ENCODE peak calls at places on chromosomes 2 and 18, in seven cellular contexts. T is heart left ventricle, X is IMR-90, Q is uterus, S is right lobe of liver, I is thyroid gland, Y is HCT116. N is an unnamed sample. For H3K27me3, the result is how much of the 10 kb centered on the place peaks cover.

GRCh38 chr2:36493221-36493620 is 104.7 kb downstream of the FEZ2 start:
- DNase-seq in T (no peak), X (peak), Q (no peak), S (no peak), I (no peak), Y (no peak), N (no peak)

GRCh38 chr2:47937677-47938076 is 31.4 kb upstream of the FBXO11 start:
- DNase-seq in T (no peak), X (no peak), Q (no peak), S (no peak), I (no peak), Y (no peak), N (no peak)

GRCh38 chr2:218369374-218369773 is 12.7 kb upstream of the SLC11A1 start:
- DNase-seq in T (no peak), X (no peak), Q (no peak), S (no peak), I (peak), Y (no peak), N (no peak)

GRCh38 chr18:44325903-44326650 is 354.6 kb upstream of the SETBP1 start:
- DNase-seq in T (peak), X (peak), Q (peak), S (no peak), I (peak), Y (no peak), N (no peak)

GRCh38 chr18:22559414-22560282 is 141.9 kb upstream of the CTAGE1 start:
- DNase-seq in T (peak), X (peak), Q (peak), S (peak), I (peak), Y (no peak), N (no peak)

GRCh38 chr2:83342860-83343329 is 1116.2 kb downstream of the SUCLG1 start:
- DNase-seq in T (no peak), X (no peak), Q (no peak), S (no peak), I (no peak), Y (no peak), N (no peak)

GRCh38 chr18:58497845-58498244 is 131.0 kb downstream of the ALPK2 start:
- DNase-seq in T (no peak), X (peak), Q (no peak), S (no peak), I (no peak), Y (no peak), N (no peak)

GRCh38 chr2:143171817-143172216 is 42.6 kb downstream of the ARHGAP15 start:
- DNase-seq in T (no peak), X (peak), Q (no peak), S (no peak), I (no peak), Y (no peak), N (no peak)

GRCh38 chr2:211836409-211836808 is 702.2 kb downstream of the ERBB4 start:
- DNase-seq in T (no peak), X (no peak), Q (no peak), S (no peak), I (no peak), Y (no peak), N (no peak)

GRCh38 chr2:236855176-236855865 is 230.4 kb upstream of the COPS8 start:
- DNase-seq in T (no peak), X (no peak), Q (no peak), S (no peak), I (no peak), Y (no peak), N (no peak)

GRCh38 chr2:8477511-8478132 is 204.2 kb upstream of the ID2 start:
- DNase-seq in T (no peak), X (no peak), Q (no peak), S (no peak), I (peak), Y (no peak), N (no peak)

GRCh38 chr2:33034784-33035183 is 88.0 kb downstream of the LTBP1 start:
- DNase-seq in T (no peak), X (no peak), Q (peak), S (no peak), I (no peak), Y (no peak), N (no peak)

GRCh38 chr2:9984217-9984739 is 32.8 kb downstream of the GRHL1 start:
- DNase-seq in T (no peak), X (peak), Q (no peak), S (no peak), I (no peak), Y (peak), N (no peak)

GRCh38 chr2:172976076-172976579 is 99.5 kb upstream of the MAP3K20 start:
- DNase-seq in T (no peak), X (no peak), Q (no peak), S (no peak), I (peak), Y (no peak), N (no peak)

GRCh38 chr2:64166212-64166611 is 22.0 kb upstream of the PELI1 start:
- DNase-seq in T (no peak), X (no peak), Q (no peak), S (no peak), I (no peak), Y (no peak), N (no peak)

GRCh38 chr2:176134978-176135575 is 5.6 kb downstream of the HOXD8 start:
- DNase-seq in T (no peak), X (no peak), Q (peak), S (no peak), I (no peak), Y (no peak), N (no peak)
- H3K4me3 ChIP-seq in T (no peak), X (no peak), Q (peak), S (no peak), I (no peak), Y (no peak), N (peak)

GRCh38 chr18:3665187-3665586 is 215.2 kb downstream of the TGIF1 start:
- DNase-seq in T (no peak), X (no peak), Q (no peak), S (no peak), I (no peak), Y (no peak), N (no peak)

GRCh38 chr18:3664563-3665178 is 214.7 kb downstream of the TGIF1 start:
- DNase-seq in T (no peak), X (no peak), Q (no peak), S (no peak), I (no peak), Y (no peak), N (no peak)

GRCh38 chr18:3666526-3667254 is 216.7 kb downstream of the TGIF1 start:
- DNase-seq in T (no peak), X (no peak), Q (no peak), S (no peak), I (no peak), Y (no peak), N (no peak)

GRCh38 chr18:3667255-3668137 is 217.5 kb downstream of the TGIF1 start:
- DNase-seq in T (no peak), X (no peak), Q (no peak), S (no peak), I (no peak), Y (no peak), N (no peak)

DNA sequence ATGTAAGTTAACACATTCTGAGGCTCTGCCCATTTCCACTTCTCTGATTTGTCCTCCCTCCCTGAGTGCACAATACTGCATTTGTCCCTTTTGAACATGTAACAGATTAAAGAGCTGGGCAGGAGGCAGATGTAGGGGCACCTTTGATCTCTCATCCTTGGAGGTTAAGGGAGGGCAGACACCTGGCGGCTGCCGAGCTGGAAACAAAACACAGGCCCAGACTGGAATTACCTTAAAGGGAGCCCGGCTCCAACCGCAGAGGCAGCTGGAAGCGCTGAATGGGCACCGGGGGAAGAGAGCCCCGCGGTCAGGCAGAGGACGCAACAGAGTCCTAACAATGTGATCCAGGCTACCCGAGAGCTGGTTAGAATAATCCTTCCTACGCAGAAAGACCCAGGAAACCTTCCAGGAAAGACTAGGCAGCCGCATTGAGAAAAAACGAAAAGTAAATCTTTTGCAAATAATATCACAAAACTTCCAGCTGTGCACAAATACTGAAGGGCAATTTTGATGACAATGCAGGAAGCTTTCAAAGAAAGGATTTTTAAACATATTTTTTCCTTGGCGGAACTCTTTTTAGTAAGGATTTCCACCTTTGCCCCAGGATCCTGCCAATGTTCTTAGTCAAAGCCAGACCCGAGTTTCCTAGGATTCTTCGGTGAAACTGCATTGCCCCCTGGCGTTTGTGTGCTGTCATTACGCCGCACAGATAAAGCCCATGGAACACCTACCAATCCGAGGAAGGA is 216.0 kb downstream of the TGIF1 start:
- DNase-seq in T (peak), X (peak), Q (peak), S (peak), I (peak), Y (peak), N (peak)
- TF ChIP-seq POLR2A in T (no peak), X (no peak), Q (no peak), S (peak), I (peak), Y (no peak), N (no peak)

DNA sequence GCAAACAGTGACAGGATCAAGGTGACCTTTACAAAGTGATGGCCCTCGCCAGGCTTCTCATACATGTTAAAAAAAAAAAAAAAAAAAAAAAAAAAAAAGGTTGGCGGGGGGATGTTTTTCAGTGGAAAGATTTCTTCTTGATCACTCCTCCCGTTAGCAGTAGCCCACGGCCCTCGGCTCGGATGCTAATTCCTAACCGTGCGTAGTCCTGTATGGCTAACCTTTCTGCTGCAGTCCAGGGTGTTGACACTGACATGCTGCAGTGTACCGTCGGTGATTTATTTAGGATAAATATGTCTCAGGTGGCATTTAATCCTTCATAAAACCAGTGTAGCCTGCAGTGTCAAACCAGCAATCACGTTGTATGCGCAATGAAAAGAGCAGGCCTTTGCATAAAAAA is 142.7 kb downstream of the PTGR3 start:
- DNase-seq in T (no peak), X (no peak), Q (no peak), S (no peak), I (no peak), Y (no peak), N (no peak)
- H3K27me3 ChIP-seq in T (under half), X (under half), Q (under half), S (under half), I (under half), Y (under half), N (under half)

DNA sequence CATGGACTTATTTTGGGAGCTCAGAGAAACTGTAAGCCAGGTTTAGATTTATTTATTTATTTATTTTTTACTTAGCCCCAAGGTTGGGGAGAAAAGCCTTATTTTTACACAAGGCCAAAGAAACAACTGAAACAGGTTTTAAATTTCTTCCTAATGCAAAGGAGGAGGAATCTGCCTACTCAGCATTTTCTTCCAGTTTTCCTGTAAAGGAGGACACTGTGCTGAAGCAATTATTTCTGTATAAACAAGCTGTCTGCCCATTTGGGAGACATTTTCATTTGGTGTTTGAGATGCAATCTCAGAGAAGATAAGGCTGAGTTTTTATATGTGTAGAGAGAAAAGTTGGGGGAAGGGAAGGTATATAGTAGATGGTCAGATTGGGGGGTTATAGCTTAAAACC is 125.0 kb downstream of the ETAA1 start:
- DNase-seq in T (no peak), X (no peak), Q (no peak), S (no peak), I (no peak), Y (no peak), N (no peak)
- H3K4me3 ChIP-seq in T (no peak), X (no peak), Q (no peak), S (no peak), I (no peak), Y (no peak), N (no peak)

GRCh38 chr2:43075054-43075593 is 151.3 kb downstream of the ZFP36L2 start:
- DNase-seq in T (peak), X (peak), Q (peak), S (no peak), I (peak), Y (no peak), N (no peak)
- TF ChIP-seq POLR2A in T (no peak), X (no peak), Q (peak), S (no peak), I (no peak), Y (no peak), N (peak)

GRCh38 chr2:156326488-156326887 is 6.0 kb downstream of the NR4A2 start:
- DNase-seq in T (no peak), X (no peak), Q (no peak), S (no peak), I (no peak), Y (no peak), N (no peak)

GRCh38 chr2:156322681-156323211 is 9.8 kb downstream of the NR4A2 start:
- DNase-seq in T (no peak), X (no peak), Q (no peak), S (no peak), I (no peak), Y (no peak), N (no peak)

GRCh38 chr2:156327835-156328401 is 4.6 kb downstream of the NR4A2 start:
- DNase-seq in T (no peak), X (no peak), Q (no peak), S (no peak), I (no peak), Y (no peak), N (no peak)

GRCh38 chr2:156323754-156324153 is 8.8 kb downstream of the NR4A2 start:
- DNase-seq in T (no peak), X (no peak), Q (no peak), S (no peak), I (no peak), Y (no peak), N (no peak)

DNA sequence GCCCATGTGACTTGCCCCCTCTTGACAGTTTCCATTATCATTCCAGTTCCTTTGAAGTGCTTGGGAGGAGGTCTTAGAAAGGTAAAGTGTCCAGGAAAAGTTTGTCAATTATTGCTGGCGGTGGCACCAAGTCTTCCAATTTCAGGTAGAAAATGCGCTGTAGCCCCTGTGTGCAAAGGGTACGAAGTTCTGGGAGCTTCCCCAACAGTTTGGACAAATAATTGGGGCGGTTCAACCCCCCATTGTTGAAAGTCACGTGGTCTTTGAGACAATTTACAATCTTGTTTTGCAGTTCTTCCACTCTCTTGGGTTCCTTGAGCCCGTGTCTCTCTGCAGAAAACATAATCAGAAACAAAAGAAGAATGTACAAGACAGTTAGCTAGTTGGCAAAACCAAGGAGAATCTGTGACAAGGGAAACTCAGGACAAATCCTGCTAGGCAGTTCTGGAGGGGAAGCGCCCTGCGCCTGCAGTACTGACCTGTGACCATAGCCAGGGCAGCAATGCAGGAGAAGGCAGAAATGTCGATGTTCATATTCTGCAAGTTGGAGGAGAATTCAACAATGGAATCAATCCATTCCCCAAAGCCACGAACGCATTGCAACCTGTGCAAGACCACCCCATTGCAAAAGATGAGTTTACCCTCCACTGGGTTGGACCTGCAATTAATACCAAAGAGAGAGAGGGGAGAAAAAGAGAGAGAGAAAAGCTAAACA is 6.7 kb downstream of the NR4A2 start:
- DNase-seq in T (no peak), X (no peak), Q (no peak), S (no peak), I (no peak), Y (no peak), N (no peak)
- H3K27me3 ChIP-seq in T (under half), X (under half), Q (under half), S (under half), I (under half), Y (under half), N (under half)